ENCODE peak calls at places on chromosomes 2 and 18, in four cellular contexts. One of them, this sample, is unnamed.

GRCh38 chr2:193963472-193964119 is 1693.4 kb upstream of the SLC39A10 start:
- DNase-seq in fibroblast of pulmonary artery: peak
- DNase-seq in H9: no peak
- DNase-seq in dorsolateral prefrontal cortex: peak
- DNase-seq in this sample: no peak

GRCh38 chr2:241895427-241895731 is 25.9 kb downstream of the RTP5 start:
- DNase-seq in fibroblast of pulmonary artery: no peak
- DNase-seq in H9: no peak
- DNase-seq in dorsolateral prefrontal cortex: no peak
- DNase-seq in this sample: no peak

GRCh38 chr2:238202326-238203103 is 980 bp downstream of the ILKAP start:
- DNase-seq in fibroblast of pulmonary artery: peak
- DNase-seq in H9: no peak
- DNase-seq in dorsolateral prefrontal cortex: no peak
- DNase-seq in this sample: no peak

GRCh38 chr18:5444847-5445246 is 99.0 kb downstream of the EPB41L3 start:
- DNase-seq in fibroblast of pulmonary artery: no peak
- DNase-seq in H9: no peak
- DNase-seq in dorsolateral prefrontal cortex: no peak
- DNase-seq in this sample: no peak

GRCh38 chr2:201929627-201930026 is 104.0 kb upstream of the FZD7 start:
- DNase-seq in fibroblast of pulmonary artery: no peak
- DNase-seq in H9: no peak
- DNase-seq in dorsolateral prefrontal cortex: no peak
- DNase-seq in this sample: no peak

GRCh38 chr18:31399336-31400032 is 22.9 kb downstream of the DSG4 start:
- DNase-seq in fibroblast of pulmonary artery: no peak
- DNase-seq in H9: no peak
- DNase-seq in dorsolateral prefrontal cortex: no peak
- DNase-seq in this sample: no peak

GRCh38 chr2:31319391-31320175 is 85.6 kb downstream of the EHD3 start:
- DNase-seq in fibroblast of pulmonary artery: peak
- DNase-seq in H9: no peak
- DNase-seq in dorsolateral prefrontal cortex: no peak
- DNase-seq in this sample: no peak

GRCh38 chr2:216003876-216004275 is 9.5 kb downstream of the MREG start:
- DNase-seq in fibroblast of pulmonary artery: no peak
- DNase-seq in H9: no peak
- DNase-seq in dorsolateral prefrontal cortex: no peak
- DNase-seq in this sample: no peak

GRCh38 chr2:4618141-4618540 is 914.8 kb downstream of the DCDC2C start:
- DNase-seq in fibroblast of pulmonary artery: no peak
- DNase-seq in H9: no peak
- DNase-seq in dorsolateral prefrontal cortex: no peak
- DNase-seq in this sample: no peak

GRCh38 chr2:45954233-45954850 is 302.9 kb downstream of the PRKCE start:
- DNase-seq in fibroblast of pulmonary artery: no peak
- DNase-seq in H9: no peak
- DNase-seq in dorsolateral prefrontal cortex: no peak
- DNase-seq in this sample: no peak

GRCh38 chr18:7174359-7175107 is 56.4 kb upstream of the LRRC30 start:
- DNase-seq in fibroblast of pulmonary artery: peak
- DNase-seq in H9: peak
- DNase-seq in dorsolateral prefrontal cortex: no peak
- DNase-seq in this sample: no peak

GRCh38 chr2:182814380-182814779 is 52.1 kb downstream of the FRZB start:
- DNase-seq in fibroblast of pulmonary artery: no peak
- DNase-seq in H9: no peak
- DNase-seq in dorsolateral prefrontal cortex: no peak
- DNase-seq in this sample: no peak

GRCh38 chr2:38386831-38387230 is 9.8 kb upstream of the ATL2 start:
- DNase-seq in fibroblast of pulmonary artery: no peak
- DNase-seq in H9: no peak
- DNase-seq in dorsolateral prefrontal cortex: no peak
- DNase-seq in this sample: no peak

GRCh38 chr18:44840053-44840826 is 159.6 kb downstream of the SETBP1 start:
- DNase-seq in fibroblast of pulmonary artery: peak
- DNase-seq in H9: no peak
- DNase-seq in dorsolateral prefrontal cortex: no peak
- DNase-seq in this sample: no peak

GRCh38 chr2:7450188-7451156 is 533.3 kb downstream of the RNF144A start:
- DNase-seq in fibroblast of pulmonary artery: no peak
- DNase-seq in H9: no peak
- DNase-seq in dorsolateral prefrontal cortex: no peak
- DNase-seq in this sample: no peak

GRCh38 chr2:10911291-10912075 is at the start of gene KCNF1:
- DNase-seq in fibroblast of pulmonary artery: peak
- DNase-seq in H9: peak
- DNase-seq in dorsolateral prefrontal cortex: no peak
- DNase-seq in this sample: no peak

GRCh38 chr2:160494243-160494642 is 636 bp upstream of the RBMS1 start:
- DNase-seq in fibroblast of pulmonary artery: peak
- DNase-seq in H9: no peak
- DNase-seq in dorsolateral prefrontal cortex: no peak
- DNase-seq in this sample: no peak

GRCh38 chr2:199024224-199024623 is 433.5 kb downstream of the SATB2 start:
- DNase-seq in fibroblast of pulmonary artery: no peak
- DNase-seq in H9: no peak
- DNase-seq in dorsolateral prefrontal cortex: no peak
- DNase-seq in this sample: no peak

GRCh38 chr2:199025146-199025545 is 432.6 kb downstream of the SATB2 start:
- DNase-seq in fibroblast of pulmonary artery: no peak
- DNase-seq in H9: no peak
- DNase-seq in dorsolateral prefrontal cortex: no peak
- DNase-seq in this sample: no peak

GRCh38 chr2:199018826-199019225 is 438.9 kb downstream of the SATB2 start:
- DNase-seq in fibroblast of pulmonary artery: no peak
- DNase-seq in H9: no peak
- DNase-seq in dorsolateral prefrontal cortex: no peak
- DNase-seq in this sample: no peak

GRCh38 chr2:199015072-199015471 is 442.7 kb downstream of the SATB2 start:
- DNase-seq in fibroblast of pulmonary artery: no peak
- DNase-seq in H9: no peak
- DNase-seq in dorsolateral prefrontal cortex: no peak
- DNase-seq in this sample: no peak

DNA sequence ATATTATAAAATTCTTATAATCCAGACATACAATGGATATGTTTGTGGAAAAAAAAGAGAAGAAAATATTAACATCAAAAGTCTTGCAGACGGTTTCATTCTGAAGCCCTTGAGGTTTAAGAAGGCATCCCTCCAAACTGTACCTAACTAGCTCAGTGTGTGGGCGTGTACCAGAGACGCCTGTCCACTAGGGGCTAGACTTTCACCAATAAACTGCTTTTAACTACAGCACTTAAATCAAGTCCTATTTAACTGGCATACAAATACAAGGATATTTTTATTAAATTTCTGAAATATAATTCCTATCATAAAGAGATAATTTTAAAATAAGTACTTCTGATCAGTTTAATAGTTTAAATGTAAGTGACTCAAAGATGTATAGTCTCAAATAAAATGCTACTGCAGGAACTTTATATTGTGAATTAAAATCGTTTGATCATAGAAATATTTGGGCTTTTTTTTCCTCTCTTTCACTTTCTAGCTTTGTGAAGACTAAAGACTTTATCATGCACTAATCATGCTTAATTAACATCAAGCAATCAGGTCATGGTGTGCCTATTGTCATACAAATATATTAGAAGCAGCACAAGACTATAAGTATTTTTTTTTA is 437.7 kb downstream of the SATB2 start:
- DNase-seq in fibroblast of pulmonary artery: peak
- DNase-seq in H9: no peak
- DNase-seq in dorsolateral prefrontal cortex: no peak
- DNase-seq in this sample: no peak
- TF ChIP-seq CTCF in fibroblast of pulmonary artery: peak
- TF ChIP-seq CTCF in H9: peak
- TF ChIP-seq CTCF in dorsolateral prefrontal cortex: peak
- TF ChIP-seq CTCF in this sample: no peak

GRCh38 chr2:98750593-98751282 is 19.8 kb upstream of the MGAT4A start:
- DNase-seq in fibroblast of pulmonary artery: no peak
- DNase-seq in H9: no peak
- DNase-seq in dorsolateral prefrontal cortex: no peak
- DNase-seq in this sample: no peak
- TF ChIP-seq CTCF in fibroblast of pulmonary artery: no peak
- TF ChIP-seq CTCF in H9: no peak
- TF ChIP-seq CTCF in dorsolateral prefrontal cortex: no peak
- TF ChIP-seq CTCF in this sample: no peak

GRCh38 chr2:191758420-191759199 is 80.7 kb downstream of the NABP1 start:
- DNase-seq in fibroblast of pulmonary artery: peak
- DNase-seq in H9: peak
- DNase-seq in dorsolateral prefrontal cortex: no peak
- DNase-seq in this sample: no peak

GRCh38 chr2:191760655-191761054 is 82.7 kb downstream of the NABP1 start:
- DNase-seq in fibroblast of pulmonary artery: no peak
- DNase-seq in H9: no peak
- DNase-seq in dorsolateral prefrontal cortex: no peak
- DNase-seq in this sample: no peak

GRCh38 chr2:191759650-191760049 is 81.7 kb downstream of the NABP1 start:
- DNase-seq in fibroblast of pulmonary artery: no peak
- DNase-seq in H9: no peak
- DNase-seq in dorsolateral prefrontal cortex: no peak
- DNase-seq in this sample: no peak

GRCh38 chr2:191757256-191757655 is 79.3 kb downstream of the NABP1 start:
- DNase-seq in fibroblast of pulmonary artery: no peak
- DNase-seq in H9: no peak
- DNase-seq in dorsolateral prefrontal cortex: no peak
- DNase-seq in this sample: no peak

GRCh38 chr2:191759200-191759507 is 81.2 kb downstream of the NABP1 start:
- DNase-seq in fibroblast of pulmonary artery: no peak
- DNase-seq in H9: no peak
- DNase-seq in dorsolateral prefrontal cortex: no peak
- DNase-seq in this sample: no peak
- TF ChIP-seq CTCF in fibroblast of pulmonary artery: no peak
- TF ChIP-seq CTCF in H9: no peak
- TF ChIP-seq CTCF in dorsolateral prefrontal cortex: no peak
- TF ChIP-seq CTCF in this sample: no peak

GRCh38 chr18:1057367-1057766 is 152.7 kb downstream of the ADCYAP1 start:
- DNase-seq in fibroblast of pulmonary artery: no peak
- DNase-seq in H9: no peak
- DNase-seq in dorsolateral prefrontal cortex: no peak
- DNase-seq in this sample: no peak

DNA sequence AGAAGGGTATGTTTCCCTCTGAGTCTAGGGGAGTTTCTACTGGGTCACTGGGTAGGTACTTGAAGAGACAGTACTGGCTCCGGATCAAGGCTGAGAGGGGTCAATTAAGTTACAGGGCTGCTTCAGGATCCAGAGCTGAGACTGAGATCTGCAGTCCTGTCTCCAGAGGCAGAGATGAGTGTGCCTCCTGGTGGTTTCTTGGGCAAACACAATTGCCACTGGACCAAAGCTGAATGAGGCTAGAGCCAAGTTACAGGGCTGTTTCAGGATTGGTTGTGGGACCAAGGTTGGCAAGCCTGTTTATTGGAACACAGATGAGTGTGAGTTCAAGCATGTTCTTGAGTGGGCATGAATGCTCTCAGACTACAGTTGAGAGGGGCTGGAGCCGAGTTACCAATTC is 157.9 kb downstream of the ADCYAP1 start:
- DNase-seq in fibroblast of pulmonary artery: peak
- DNase-seq in H9: peak
- DNase-seq in dorsolateral prefrontal cortex: no peak
- DNase-seq in this sample: no peak
- TF ChIP-seq CTCF in fibroblast of pulmonary artery: peak
- TF ChIP-seq CTCF in H9: peak
- TF ChIP-seq CTCF in dorsolateral prefrontal cortex: no peak
- TF ChIP-seq CTCF in this sample: no peak

GRCh38 chr2:240260664-240261063 is 120.2 kb upstream of the OTOS start:
- DNase-seq in fibroblast of pulmonary artery: no peak
- DNase-seq in H9: no peak
- DNase-seq in dorsolateral prefrontal cortex: no peak
- DNase-seq in this sample: no peak
- TF ChIP-seq CTCF in fibroblast of pulmonary artery: no peak
- TF ChIP-seq CTCF in H9: no peak
- TF ChIP-seq CTCF in dorsolateral prefrontal cortex: no peak
- TF ChIP-seq CTCF in this sample: no peak

GRCh38 chr2:57453929-57454328 is 592.7 kb upstream of the VRK2 start:
- DNase-seq in fibroblast of pulmonary artery: no peak
- DNase-seq in H9: no peak
- DNase-seq in dorsolateral prefrontal cortex: no peak
- DNase-seq in this sample: no peak
- TF ChIP-seq CTCF in fibroblast of pulmonary artery: no peak
- TF ChIP-seq CTCF in H9: peak
- TF ChIP-seq CTCF in dorsolateral prefrontal cortex: no peak
- TF ChIP-seq CTCF in this sample: no peak

GRCh38 chr2:134375935-134376334 is 122.1 kb downstream of the MGAT5 start:
- DNase-seq in fibroblast of pulmonary artery: peak
- DNase-seq in H9: peak
- DNase-seq in dorsolateral prefrontal cortex: peak
- DNase-seq in this sample: no peak
- TF ChIP-seq CTCF in fibroblast of pulmonary artery: peak
- TF ChIP-seq CTCF in H9: peak
- TF ChIP-seq CTCF in dorsolateral prefrontal cortex: peak
- TF ChIP-seq CTCF in this sample: no peak

DNA sequence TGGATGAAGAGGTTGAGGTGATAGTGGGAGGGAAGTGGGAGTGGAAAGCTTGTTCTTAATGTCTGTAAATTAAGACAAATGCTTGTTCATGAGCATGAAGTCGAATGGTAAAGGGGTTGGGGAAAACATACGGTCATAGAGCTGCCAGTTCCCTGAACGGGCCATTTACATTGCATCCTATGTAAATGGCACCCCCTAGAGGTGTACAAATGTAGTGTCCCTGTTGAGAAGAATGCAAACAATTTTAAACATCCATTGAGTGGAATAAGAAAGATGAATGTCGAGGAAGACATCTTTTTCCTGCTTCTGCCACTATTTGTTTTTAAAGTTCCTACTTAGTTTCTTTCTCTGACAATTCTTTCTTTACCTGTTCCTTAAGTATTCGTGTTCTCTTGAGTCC is 155.7 kb downstream of the RDH14 start:
- DNase-seq in fibroblast of pulmonary artery: no peak
- DNase-seq in H9: no peak
- DNase-seq in dorsolateral prefrontal cortex: no peak
- DNase-seq in this sample: no peak
- TF ChIP-seq CTCF in fibroblast of pulmonary artery: peak
- TF ChIP-seq CTCF in H9: peak
- TF ChIP-seq CTCF in dorsolateral prefrontal cortex: no peak
- TF ChIP-seq CTCF in this sample: no peak

GRCh38 chr2:122300758-122301157 is 545.3 kb downstream of the TSN start:
- DNase-seq in fibroblast of pulmonary artery: no peak
- DNase-seq in H9: no peak
- DNase-seq in dorsolateral prefrontal cortex: no peak
- DNase-seq in this sample: no peak
- TF ChIP-seq CTCF in fibroblast of pulmonary artery: no peak
- TF ChIP-seq CTCF in H9: peak
- TF ChIP-seq CTCF in dorsolateral prefrontal cortex: no peak
- TF ChIP-seq CTCF in this sample: no peak